ENCODE peak calls at places on chromosomes 7 and 10, in four cellular contexts. Q is A549, R is HepG2, X is SK-N-SH. K is an unnamed sample.

GRCh38 chr7:88200793-88201192 is 19.0 kb downstream of the SRI start:
- DNase-seq in R (no peak), Q (no peak), X (no peak), K (no peak)

GRCh38 chr10:12431453-12432101 is 82.2 kb downstream of the CAMK1D start:
- DNase-seq in Q (no peak), R (no peak), X (no peak), K (no peak)

GRCh38 chr7:91491868-91492267 is 227.6 kb downstream of the FZD1 start:
- DNase-seq in Q (no peak), R (no peak), X (no peak), K (no peak)

GRCh38 chr10:81036257-81036656 is 498.6 kb downstream of the SH2D4B start:
- DNase-seq in Q (no peak), R (no peak), X (no peak), K (peak)

GRCh38 chr7:151237244-151238189 is 5.2 kb downstream of the CHPF2 start:
- DNase-seq in Q (no peak), R (no peak), X (no peak), K (no peak)

GRCh38 chr7:91291302-91291701 is 27.1 kb downstream of the FZD1 start:
- DNase-seq in X (no peak), R (no peak), Q (no peak), K (no peak)

GRCh38 chr10:11005626-11006427 is 11.8 kb upstream of the CELF2 start:
- DNase-seq in Q (no peak), X (no peak), R (no peak), K (no peak)

GRCh38 chr10:130300608-130301025 is 164.4 kb downstream of the GLRX3 start:
- DNase-seq in X (no peak), R (no peak), Q (no peak), K (no peak)

GRCh38 chr10:89119651-89120050 is 87.5 kb downstream of the CH25H start:
- DNase-seq in Q (no peak), X (no peak), R (no peak), K (no peak)

GRCh38 chr7:76337147-76337546 is 21.6 kb downstream of the YWHAG start:
- DNase-seq in Q (no peak), X (peak), R (no peak), K (no peak)

GRCh38 chr10:64036996-64037666 is 515.9 kb downstream of the REEP3 start:
- DNase-seq in X (no peak), Q (no peak), R (no peak), K (no peak)

GRCh38 chr10:43348511-43349312 is 22.7 kb upstream of the FXYD4 start:
- DNase-seq in Q (peak), X (peak), R (peak), K (peak)

GRCh38 chr7:54796150-54796549 is 37.1 kb upstream of the SEC61G start:
- DNase-seq in X (no peak), Q (no peak), R (no peak), K (no peak)

GRCh38 chr10:112953075-112953501 is 3.0 kb downstream of the TCF7L2 start:
- DNase-seq in Q (no peak), R (no peak), X (no peak), K (no peak)

GRCh38 chr10:76881477-76882220 is 756.0 kb downstream of the KCNMA1 start:
- DNase-seq in X (no peak), R (no peak), Q (no peak), K (peak)

GRCh38 chr7:148185050-148185449 is 405.5 kb upstream of the C7orf33 start:
- DNase-seq in X (no peak), R (no peak), Q (no peak), K (no peak)

GRCh38 chr10:69123306-69123746 is 652 bp upstream of the VPS26A start:
- DNase-seq in R (peak), X (peak), Q (peak), K (no peak)

GRCh38 chr10:87557409-87557808 is 52.7 kb downstream of the MINPP1 start:
- DNase-seq in X (no peak), R (no peak), Q (no peak), K (no peak)

GRCh38 chr10:75779276-75779675 is 347.9 kb downstream of the LRMDA start:
- DNase-seq in Q (no peak), X (no peak), R (no peak), K (no peak)

GRCh38 chr7:41333506-41333905 is 369.4 kb downstream of the INHBA start:
- DNase-seq in Q (no peak), R (no peak), X (no peak), K (no peak)

GRCh38 chr10:93580824-93581223 is 14.4 kb downstream of the FFAR4 start:
- DNase-seq in Q (peak), X (no peak), R (no peak), K (no peak)

GRCh38 chr7:30845426-30846135 is 66.1 kb upstream of the AQP1 start:
- DNase-seq in Q (no peak), R (no peak), X (no peak), K (no peak)

GRCh38 chr10:71456631-71457030 is 59.9 kb downstream of the CDH23 start:
- DNase-seq in Q (no peak), R (no peak), X (no peak), K (no peak)

GRCh38 chr10:24213881-24214280 is 4.9 kb downstream of the KIAA1217 start:
- DNase-seq in X (no peak), Q (no peak), R (no peak), K (no peak)

GRCh38 chr10:70106958-70107791 is 25.4 kb downstream of the AIFM2 start:
- DNase-seq in Q (peak), R (peak), X (peak), K (peak)

GRCh38 chr10:58932126-58932525 is 244.3 kb upstream of the PHYHIPL start:
- DNase-seq in Q (no peak), X (no peak), R (no peak), K (no peak)

GRCh38 chr10:58930497-58930896 is 245.9 kb upstream of the PHYHIPL start:
- DNase-seq in X (no peak), Q (no peak), R (no peak), K (no peak)

GRCh38 chr10:58937423-58937822 is 239.0 kb upstream of the PHYHIPL start:
- DNase-seq in R (no peak), X (no peak), Q (no peak), K (no peak)

GRCh38 chr10:58932821-58933314 is 243.6 kb upstream of the PHYHIPL start:
- DNase-seq in X (no peak), Q (no peak), R (no peak), K (no peak)

DNA sequence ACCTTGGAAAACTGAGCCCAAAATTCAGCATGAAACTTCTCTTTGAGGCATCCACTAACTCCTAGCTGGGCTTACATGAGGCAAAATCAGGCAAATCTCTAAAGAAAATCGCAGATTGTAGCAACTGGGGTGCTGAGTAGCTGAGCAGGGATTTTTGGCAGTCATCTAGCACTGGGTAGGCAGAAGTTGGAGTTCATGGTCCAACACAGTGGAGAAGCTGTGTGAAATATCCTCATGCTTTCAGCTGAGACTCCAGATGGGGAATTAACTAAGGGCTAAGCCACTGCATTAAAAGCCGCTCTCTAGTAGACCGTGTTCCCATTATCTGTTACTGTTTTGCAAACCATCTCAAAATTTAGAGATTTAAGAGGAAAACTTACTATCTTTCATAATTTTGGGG is 240.1 kb upstream of the PHYHIPL start:
- DNase-seq in R (no peak), Q (no peak), X (no peak), K (no peak)
- TF ChIP-seq PBX3 in R (no peak), Q (no peak), X (no peak), K (no peak)

DNA sequence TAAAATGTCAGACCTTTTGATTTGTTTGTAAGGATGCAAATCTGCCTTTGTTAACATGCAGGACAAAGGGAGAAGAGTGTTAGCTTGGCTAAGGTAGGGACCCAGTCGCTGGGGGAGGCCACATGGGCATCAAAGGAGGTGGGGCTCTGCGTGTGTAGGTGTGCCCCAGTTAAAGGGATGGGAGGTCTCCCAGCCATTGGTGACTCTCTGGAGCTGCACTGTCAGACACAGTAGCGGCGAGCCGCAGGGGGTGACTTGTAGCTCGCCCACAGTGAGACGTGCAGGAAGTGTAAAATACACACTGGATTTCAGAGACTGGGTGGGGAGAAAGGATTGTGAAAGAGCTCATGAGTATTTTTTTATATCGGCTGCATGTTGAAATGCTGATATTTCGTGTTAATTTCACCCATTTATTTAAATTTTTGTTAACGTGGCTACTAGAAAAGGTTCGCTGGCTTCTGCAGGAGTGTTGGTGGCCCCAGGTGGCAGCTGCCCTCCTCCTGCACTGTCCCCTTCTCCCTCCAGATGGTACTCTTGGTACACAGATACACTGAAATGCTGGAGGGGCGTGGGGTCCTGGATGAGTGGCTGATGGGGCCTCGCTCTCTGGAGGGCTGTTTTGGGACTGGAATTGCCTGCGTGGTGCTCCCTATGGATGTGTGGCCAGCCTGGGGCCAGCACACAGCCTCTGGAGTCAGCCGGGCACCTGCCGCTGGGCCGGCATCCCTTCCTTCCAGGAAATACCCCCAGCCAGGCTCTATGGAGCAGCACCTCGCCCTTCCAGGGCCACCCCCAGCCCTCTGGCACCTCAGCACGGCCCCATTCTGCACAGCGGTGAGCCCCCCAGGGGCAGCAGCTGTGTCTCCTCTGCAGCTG is 59.2 kb downstream of the LHPP start:
- DNase-seq in R (no peak), X (no peak), Q (no peak), K (no peak)
- TF ChIP-seq PBX3 in R (no peak), X (no peak), Q (no peak), K (no peak)

GRCh38 chr10:99372546-99373271 is 43.6 kb downstream of the CNNM1 start:
- DNase-seq in Q (no peak), R (peak), X (no peak), K (no peak)
- TF ChIP-seq PBX3 in Q (no peak), R (no peak), X (no peak), K (no peak)

GRCh38 chr7:38367301-38367700 is 93.9 kb upstream of the TARP start:
- DNase-seq in Q (no peak), R (no peak), X (no peak), K (peak)
- TF ChIP-seq PBX3 in Q (no peak), R (no peak), X (no peak), K (no peak)

DNA sequence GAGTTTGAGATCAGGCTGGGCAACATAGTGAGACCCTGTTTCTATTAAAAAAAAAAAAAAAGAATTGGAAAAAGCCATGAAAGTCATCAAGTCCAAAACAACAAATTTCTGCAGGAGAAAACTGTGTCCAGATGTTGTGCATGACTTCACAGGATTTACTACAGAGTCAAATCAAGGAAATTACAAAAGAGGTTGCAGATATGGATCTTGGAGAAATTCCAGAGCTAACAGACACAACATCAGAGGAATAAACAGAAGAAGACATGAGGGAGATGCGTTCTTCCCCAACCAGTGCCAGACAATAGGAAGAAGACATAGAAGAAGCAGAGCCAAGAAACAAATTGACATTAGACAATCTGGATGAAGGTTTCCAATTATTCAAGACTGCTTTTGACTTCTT is 24.3 kb upstream of the KCNIP2 start:
- DNase-seq in R (no peak), X (no peak), Q (no peak), K (no peak)
- TF ChIP-seq PBX3 in R (no peak), X (no peak), Q (no peak), K (no peak)

DNA sequence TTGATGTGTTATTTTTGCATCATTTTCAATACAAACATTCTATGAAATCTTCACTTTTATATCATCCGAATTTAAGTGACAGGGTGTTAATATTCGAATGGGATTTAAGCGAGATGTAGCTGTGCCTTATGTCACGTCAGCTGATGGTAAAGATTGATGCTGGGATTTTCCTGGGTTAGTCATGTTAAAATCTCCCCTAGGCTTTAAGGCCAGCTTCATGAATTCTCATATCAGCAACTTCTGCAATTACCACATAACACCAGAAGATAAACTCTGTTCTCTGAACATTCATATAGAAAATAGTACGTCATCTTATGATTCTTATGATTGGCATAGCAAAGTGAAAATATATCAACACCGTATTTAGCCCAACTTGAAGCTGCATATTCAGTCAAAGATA is 669.2 kb downstream of the PCDH15 start:
- DNase-seq in Q (no peak), R (no peak), X (no peak), K (peak)
- TF ChIP-seq PBX3 in Q (no peak), R (no peak), X (no peak), K (peak)

GRCh38 chr10:14579405-14579804 is 195.3 kb downstream of the FAM107B start:
- DNase-seq in X (no peak), R (peak), Q (no peak), K (no peak)

GRCh38 chr10:14574885-14575284 is 199.8 kb downstream of the FAM107B start:
- DNase-seq in R (no peak), X (no peak), Q (no peak), K (no peak)

GRCh38 chr10:14580933-14581332 is 193.8 kb downstream of the FAM107B start:
- DNase-seq in X (no peak), Q (no peak), R (no peak), K (no peak)

GRCh38 chr10:14581553-14581952 is 193.1 kb downstream of the FAM107B start:
- DNase-seq in Q (no peak), X (no peak), R (no peak), K (no peak)

DNA sequence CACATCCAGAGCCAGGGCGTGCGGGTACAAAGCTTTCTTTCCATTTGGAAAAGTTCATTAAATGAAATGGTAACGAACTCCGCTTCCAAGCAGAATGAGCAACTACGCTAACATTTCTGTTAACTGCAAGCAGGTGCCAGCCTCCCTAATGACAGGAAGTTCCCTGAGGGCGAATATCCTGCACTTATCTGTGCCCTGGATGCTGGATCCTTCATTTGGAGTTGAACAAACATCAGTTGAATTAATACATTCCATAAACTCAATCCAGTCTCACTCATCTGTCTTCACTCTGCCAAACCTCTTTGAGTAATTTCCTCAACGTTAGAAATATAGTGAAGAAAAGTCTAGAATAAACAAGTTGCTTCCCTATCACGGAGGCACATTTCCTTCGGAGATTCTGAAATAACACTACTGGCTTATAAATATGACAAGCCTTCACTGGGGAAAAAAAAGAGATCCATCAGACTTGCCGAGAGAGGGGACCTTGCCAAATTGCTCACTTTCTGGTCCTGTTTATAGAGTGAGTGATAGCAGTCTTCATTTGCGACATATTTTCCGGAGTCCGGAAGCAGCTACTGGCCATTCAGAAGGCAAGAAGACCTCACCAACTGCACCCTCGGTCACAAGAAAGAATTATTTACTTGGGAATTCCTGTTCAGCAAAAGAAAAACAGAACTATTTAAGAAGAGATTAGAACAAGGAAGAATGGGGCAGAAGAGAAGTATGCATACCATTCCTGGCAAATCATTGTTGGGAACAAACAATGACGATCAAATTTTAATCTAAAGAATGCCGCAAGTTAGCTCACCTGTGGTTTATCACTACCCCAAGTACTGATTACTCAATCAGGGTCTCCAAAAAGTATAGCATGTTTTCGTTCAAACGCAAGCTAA is 196.4 kb downstream of the FAM107B start:
- DNase-seq in Q (peak), X (no peak), R (peak), K (no peak)
- TF ChIP-seq PBX3 in Q (peak), X (no peak), R (no peak), K (no peak)

GRCh38 chr7:93563584-93563983 is 10.9 kb downstream of the CALCR start:
- DNase-seq in Q (no peak), R (no peak), X (no peak), K (no peak)
- TF ChIP-seq PBX3 in Q (no peak), R (no peak), X (no peak), K (no peak)

GRCh38 chr7:79495544-79496272 is 42.2 kb upstream of the MAGI2 start:
- DNase-seq in R (no peak), Q (no peak), X (no peak), K (no peak)
- TF ChIP-seq PBX3 in R (no peak), Q (no peak), X (peak), K (no peak)

K was measured in GM12878.